ENCODE peak calls at places on chromosomes 11 and 22, in five cellular contexts. N, P, U, B and W are unnamed samples.

GRCh38 chr11:131033151-131033651 is 116.9 kb upstream of the SNX19 start:
- DNase-seq in P (no peak), B (no peak), N (no peak), U (no peak), W (no peak)

GRCh38 chr22:46085831-46086576 is 64.3 kb upstream of the PPARA start:
- DNase-seq in P (peak; percentile 53), B (no peak), U (peak; percentile 92), N (peak; percentile 90), W (peak; percentile 82)

GRCh38 chr22:17943533-17944204 is 80.7 kb downstream of the MICAL3 start:
- DNase-seq in N (no peak), B (no peak), U (peak; percentile 53), P (no peak), W (no peak)

GRCh38 chr22:44360686-44361381 is 48.1 kb upstream of the SHISAL1 start:
- DNase-seq in B (no peak), U (no peak), P (no peak), N (peak; percentile 50), W (no peak)

GRCh38 chr11:75275581-75275980 is 35.0 kb downstream of the TPBGL start:
- DNase-seq in N (peak; percentile 50), U (peak; percentile 50), P (no peak), B (peak; percentile 61), W (no peak)

GRCh38 chr22:39289445-39290247 is 29.8 kb downstream of the RPL3 start:
- DNase-seq in U (no peak), P (no peak), N (no peak), B (no peak), W (no peak)

GRCh38 chr11:32310218-32310601 is 125.1 kb downstream of the WT1 start:
- DNase-seq in B (no peak), P (no peak), U (no peak), N (peak; percentile 65), W (no peak)

GRCh38 chr22:17970205-17970708 is 54.1 kb downstream of the MICAL3 start:
- DNase-seq in N (no peak), U (no peak), B (no peak), P (peak; percentile 32), W (peak; percentile 50)

GRCh38 chr11:68309621-68310185 is 2.7 kb upstream of the LRP5 start:
- DNase-seq in N (no peak), U (no peak), P (no peak), B (no peak), W (no peak)

GRCh38 chr11:47349521-47350095 is 2.9 kb downstream of the MYBPC3 start:
- DNase-seq in B (no peak), U (no peak), N (no peak), P (no peak), W (no peak)

GRCh38 chr22:43891360-43892182 is at the start of gene PNPLA5:
- DNase-seq in B (no peak), P (no peak), U (no peak), N (no peak), W (no peak)

GRCh38 chr11:70702040-70702648 is 303.8 kb downstream of the CTTN start:
- DNase-seq in U (no peak), N (no peak), P (no peak), B (no peak), W (no peak)

GRCh38 chr11:60563553-60564235 is 48.5 kb downstream of the MS4A13 start:
- DNase-seq in B (peak; percentile 70), N (no peak), P (no peak), U (no peak), W (no peak)

GRCh38 chr22:24304067-24304675 is 33.5 kb downstream of the SPECC1L start:
- DNase-seq in P (no peak), N (no peak), B (no peak), U (no peak), W (no peak)

GRCh38 chr11:75277991-75278790 is 37.6 kb downstream of the TPBGL start:
- DNase-seq in P (no peak), B (no peak), N (no peak), U (no peak), W (no peak)

GRCh38 chr22:28582806-28583205 is 96.8 kb downstream of the TTC28 start:
- DNase-seq in N (no peak), B (no peak), U (no peak), P (no peak), W (peak; percentile 36)

GRCh38 chr11:129992161-129992944 is 10.3 kb downstream of the PRDM10 start:
- DNase-seq in P (peak; percentile 48), U (peak; percentile 64), N (peak; percentile 41), B (no peak), W (no peak)

GRCh38 chr22:44033287-44033686 is 9.2 kb downstream of the PARVB start:
- DNase-seq in U (no peak), P (no peak), B (no peak), N (no peak), W (no peak)

GRCh38 chr11:10581481-10582019 is 13.1 kb upstream of the LYVE1 start:
- DNase-seq in N (peak; percentile 48), B (no peak), U (no peak), P (no peak), W (no peak)

GRCh38 chr11:108871152-108871551 is 206.3 kb downstream of the DDX10 start:
- DNase-seq in U (no peak), P (peak; percentile 51), B (peak; percentile 13), N (no peak), W (peak; percentile 76)

GRCh38 chr22:28051787-28052356 is 132.8 kb upstream of the PITPNB start:
- DNase-seq in U (peak; percentile 58), B (no peak), P (peak; percentile 82), N (peak; percentile 55), W (peak; percentile 86)

GRCh38 chr11:47611240-47611863 is 17.1 kb upstream of the C1QTNF4 start:
- DNase-seq in N (no peak), B (peak; percentile 33), U (no peak), P (no peak), W (no peak)

GRCh38 chr11:110076388-110076965 is 16.7 kb upstream of the ZC3H12C start:
- DNase-seq in B (no peak), P (no peak), N (no peak), U (peak; percentile 78), W (peak; percentile 97)

GRCh38 chr11:57214494-57214893 is 22.6 kb downstream of the APLNR start:
- DNase-seq in P (no peak), U (no peak), N (no peak), B (no peak), W (no peak)

GRCh38 chr11:65258988-65259387 is 2.8 kb upstream of the POLA2 start:
- DNase-seq in B (no peak), P (no peak), U (no peak), N (no peak), W (no peak)

GRCh38 chr11:65260302-65260701 is 1.5 kb upstream of the POLA2 start:
- DNase-seq in P (no peak), N (no peak), U (no peak), B (no peak), W (no peak)

GRCh38 chr11:65251476-65251875 is 10.3 kb upstream of the POLA2 start:
- DNase-seq in N (no peak), U (no peak), B (no peak), P (no peak), W (no peak)

GRCh38 chr11:65254724-65255123 is 7.0 kb upstream of the POLA2 start:
- DNase-seq in B (no peak), P (no peak), U (no peak), N (no peak), W (no peak)
- H3K9me3 ChIP-seq in B (no peaks in the 10 kb centered on the region), P (no peaks in the 10 kb centered on the region), U (no peaks in the 10 kb centered on the region), N (no peaks in the 10 kb centered on the region), W (no peaks in the 10 kb centered on the region)

GRCh38 chr11:54946429-54946828 is 239.8 kb downstream of the OR4A5 start:
- DNase-seq in B (no peak), U (no peak), P (no peak), N (no peak), W (no peak)
- H3K9me3 ChIP-seq in B (no peaks in the 10 kb centered on the region), U (no peaks in the 10 kb centered on the region), P (no peaks in the 10 kb centered on the region), N (peaks cover 39% of the 10 kb centered on the region), W (peaks cover 46% of the 10 kb centered on the region)

GRCh38 chr11:1422481-1422880 is 32.7 kb downstream of the BRSK2 start:
- DNase-seq in U (no peak), P (no peak), N (no peak), B (no peak), W (no peak)

GRCh38 chr11:1421291-1421690 is 31.6 kb downstream of the BRSK2 start:
- DNase-seq in U (no peak), B (no peak), P (no peak), N (no peak), W (no peak)

GRCh38 chr11:1425439-1425838 is 35.7 kb downstream of the BRSK2 start:
- DNase-seq in B (no peak), P (no peak), U (no peak), N (no peak), W (no peak)

GRCh38 chr11:1425006-1425405 is 35.3 kb downstream of the BRSK2 start:
- DNase-seq in P (no peak), N (no peak), U (no peak), B (no peak), W (no peak)

GRCh38 chr11:1422981-1423380 is 33.2 kb downstream of the BRSK2 start:
- DNase-seq in U (no peak), N (no peak), B (no peak), P (no peak), W (no peak)
- H3K9me3 ChIP-seq in U (no peaks in the 10 kb centered on the region), N (no peaks in the 10 kb centered on the region), B (no peaks in the 10 kb centered on the region), P (no peaks in the 10 kb centered on the region), W (no peaks in the 10 kb centered on the region)

GRCh38 chr22:48558606-48559402 is 1268.9 kb downstream of the BRD1 start:
- DNase-seq in P (no peak), B (no peak), U (no peak), N (no peak), W (no peak)
- H3K9me3 ChIP-seq in P (peaks cover 8% of the 10 kb centered on the region), B (no peaks in the 10 kb centered on the region), U (no peaks in the 10 kb centered on the region), N (no peaks in the 10 kb centered on the region), W (no peaks in the 10 kb centered on the region)

GRCh38 chr22:47379037-47379436 is 616.6 kb downstream of the TBC1D22A start:
- DNase-seq in B (no peak), N (no peak), P (no peak), U (no peak), W (no peak)
- H3K9me3 ChIP-seq in B (no peaks in the 10 kb centered on the region), N (no peaks in the 10 kb centered on the region), P (peaks cover 2% of the 10 kb centered on the region), U (no peaks in the 10 kb centered on the region), W (no peaks in the 10 kb centered on the region)

GRCh38 chr11:112290462-112290894 is 29.8 kb upstream of the PLET1 start:
- DNase-seq in B (no peak), N (no peak), U (no peak), P (no peak), W (peak; percentile 54)
- H3K9me3 ChIP-seq in B (no peaks in the 10 kb centered on the region), N (no peaks in the 10 kb centered on the region), U (no peaks in the 10 kb centered on the region), P (no peaks in the 10 kb centered on the region), W (no peaks in the 10 kb centered on the region)

GRCh38 chr11:93198221-93198650 is 445 bp upstream of the SLC36A4 start:
- DNase-seq in N (no peak), U (no peak), P (no peak), B (peak; percentile 47), W (no peak)
- H3K9me3 ChIP-seq in N (no peaks in the 10 kb centered on the region), U (no peaks in the 10 kb centered on the region), P (no peaks in the 10 kb centered on the region), B (no peaks in the 10 kb centered on the region), W (no peaks in the 10 kb centered on the region)